ENCODE peak calls at places on chromosome 16, in ten cellular contexts. T is stomach, R is ovary, F is tibial artery, S is neuronal stem cell, X is RWPE2, L is foreskin fibroblast, Q is cardiac muscle cell, W is thoracic aorta, A is choroid plexus epithelial cell. U is an unnamed sample.

GRCh38 chr16:86789621-86790051 is 211.3 kb downstream of the FOXL1 start:
- DNase-seq in T (no peak), R (no peak), F (no peak), S (peak; percentile 41), X (no peak), L (peak; percentile 55), Q (no peak), W (no peak), A (no peak), U (no peak)

GRCh38 chr16:67926181-67926742 is 5.4 kb downstream of the CTRL start:
- DNase-seq in T (peak; percentile 63), R (no peak), F (peak; percentile 86), S (no peak), X (peak; percentile 76), L (peak; percentile 55), Q (no peak), W (no peak), A (peak; percentile 65), U (no peak)

GRCh38 chr16:66580605-66581209 is 1.4 kb downstream of the CMTM2 start:
- DNase-seq in T (no peak), R (no peak), F (no peak), S (peak; percentile 15), X (no peak), L (peak; percentile 86), Q (peak; percentile 69), W (no peak), A (peak; percentile 87), U (no peak)

GRCh38 chr16:89442588-89442987 is 47.8 kb downstream of the ANKRD11 start:
- DNase-seq in T (no peak), R (no peak), F (no peak), S (no peak), X (peak; percentile 58), L (no peak), Q (no peak), W (no peak), A (no peak), U (no peak)

GRCh38 chr16:67456383-67457140 is 24.4 kb downstream of the ATP6V0D1 start:
- DNase-seq in T (peak; percentile 76), R (no peak), F (peak; percentile 78), S (no peak), X (no peak), L (peak; percentile 73), Q (peak; percentile 72), W (peak; percentile 41), A (peak; percentile 55), U (peak; percentile 56)

GRCh38 chr16:29940656-29941055 is 14.6 kb upstream of the KCTD13 start:
- DNase-seq in T (no peak), R (no peak), F (no peak), S (no peak), X (no peak), L (no peak), Q (peak; percentile 64), W (no peak), A (no peak), U (no peak)

GRCh38 chr16:67923414-67924127 is 8.1 kb downstream of the CTRL start:
- DNase-seq in T (no peak), R (no peak), F (no peak), S (no peak), X (no peak), L (no peak), Q (no peak), W (no peak), A (peak; percentile 38), U (no peak)

GRCh38 chr16:642189-643049 is 791 bp downstream of the MCRIP2 start:
- DNase-seq in T (peak; percentile 85), R (peak; percentile 84), F (no peak), S (no peak), X (no peak), L (peak; percentile 68), Q (peak; percentile 36), W (no peak), A (no peak), U (peak; percentile 66)

GRCh38 chr16:27330542-27330941 is 16.8 kb downstream of the IL4R start:
- DNase-seq in T (no peak), R (peak; percentile 55), F (peak; percentile 96), S (no peak), X (no peak), L (peak; percentile 57), Q (peak; percentile 98), W (peak; percentile 65), A (peak; percentile 99), U (peak; percentile 84)

GRCh38 chr16:7303677-7304200 is 28.9 kb upstream of the RBFOX1 start:
- DNase-seq in T (no peak), R (no peak), F (no peak), S (no peak), X (no peak), L (no peak), Q (no peak), W (no peak), A (no peak), U (no peak)

GRCh38 chr16:7304257-7304656 is 28.4 kb upstream of the RBFOX1 start:
- DNase-seq in T (no peak), R (no peak), F (no peak), S (no peak), X (no peak), L (no peak), Q (no peak), W (no peak), A (no peak), U (no peak)

GRCh38 chr16:7303014-7303676 is 29.5 kb upstream of the RBFOX1 start:
- DNase-seq in T (no peak), R (no peak), F (no peak), S (peak; percentile 49), X (no peak), L (no peak), Q (no peak), W (no peak), A (no peak), U (peak; percentile 12)

GRCh38 chr16:7304932-7305331 is 27.7 kb upstream of the RBFOX1 start:
- DNase-seq in T (no peak), R (no peak), F (no peak), S (no peak), X (no peak), L (no peak), Q (no peak), W (no peak), A (no peak), U (no peak)
- H3K4me3 ChIP-seq in T (no peak overlapping the region), R (no peak overlapping the region), F (no peak overlapping the region), S (no peak overlapping the region), X (no peak overlapping the region), L (no peak overlapping the region), Q (no peak overlapping the region), W (no peak overlapping the region), A (no peak overlapping the region), U (no peak overlapping the region)

DNA sequence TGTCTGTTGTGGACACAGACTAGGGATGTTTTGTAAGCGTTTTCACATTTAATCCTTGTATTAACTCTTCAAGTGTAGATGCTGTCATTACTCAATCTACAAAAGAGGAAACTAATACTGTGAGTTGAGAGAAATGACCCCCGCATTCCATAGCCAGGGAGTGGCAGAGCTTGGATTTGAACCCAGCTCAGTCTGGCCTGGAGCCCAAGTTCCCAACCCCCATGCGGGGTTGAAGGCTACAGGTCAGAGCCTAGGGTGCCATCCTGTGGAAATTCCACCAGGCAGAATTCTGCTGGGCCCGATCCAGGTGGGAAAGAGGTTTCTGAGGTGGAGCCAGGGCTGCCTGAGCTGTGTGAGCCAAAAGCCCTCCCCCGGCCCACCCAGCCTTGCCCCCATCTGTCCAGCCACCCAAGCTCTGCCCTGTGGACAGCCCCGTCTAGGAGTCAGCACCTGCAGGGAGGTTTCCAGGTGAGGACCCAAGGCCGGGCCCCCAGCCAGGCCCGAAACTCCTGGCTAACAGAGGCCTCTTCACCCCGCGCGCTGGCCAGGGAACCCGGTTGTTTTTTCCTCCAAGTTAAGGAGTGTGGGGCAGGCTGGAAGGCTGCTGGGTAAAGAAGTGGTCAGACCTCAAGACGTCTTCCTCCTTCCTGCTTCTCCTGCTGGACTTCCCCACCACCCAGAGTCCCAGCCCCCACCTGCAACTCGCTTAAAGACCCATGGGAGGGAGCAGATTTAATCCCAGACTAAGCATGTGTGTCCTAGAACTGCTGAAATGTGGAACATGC is 5.7 kb downstream of the MMP15 start:
- DNase-seq in T (peak; percentile 49), R (no peak), F (no peak), S (no peak), X (no peak), L (no peak), Q (no peak), W (no peak), A (no peak), U (no peak)
- H3K4me3 ChIP-seq in T (peak overlapping the region; percentile 9), R (no peak overlapping the region), F (no peak overlapping the region), S (no peak overlapping the region), X (no peak overlapping the region), L (no peak overlapping the region), Q (no peak overlapping the region), W (no peak overlapping the region), A (no peak overlapping the region), U (no peak overlapping the region)

DNA sequence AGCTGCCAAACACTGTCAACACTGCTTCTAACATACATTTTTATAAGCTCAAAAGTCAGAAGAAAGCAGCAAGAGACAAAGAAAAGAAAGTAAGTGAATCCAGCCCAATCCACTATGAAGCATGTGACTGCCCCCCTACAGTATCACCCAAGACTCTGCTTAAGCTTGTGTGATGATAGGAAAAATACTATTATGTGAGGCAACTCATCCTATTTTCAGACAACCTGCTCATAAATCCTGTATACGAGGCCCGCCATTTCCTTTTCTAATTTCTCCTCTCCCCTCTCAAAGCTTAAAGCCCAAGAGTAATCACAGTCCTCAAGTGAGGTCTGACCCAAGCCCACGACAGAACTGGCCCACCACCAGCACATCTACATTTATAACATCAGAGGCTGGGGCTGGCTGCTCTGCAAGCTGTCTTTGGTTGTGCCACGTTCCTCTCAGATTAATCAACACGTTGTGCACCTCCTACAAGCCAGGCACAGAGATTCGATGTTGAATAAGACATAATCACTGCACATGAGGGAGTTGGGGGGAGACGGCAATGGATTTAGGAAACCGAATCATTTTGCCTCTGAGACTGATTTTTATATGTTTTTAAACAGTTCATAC is 16.2 kb downstream of the USP31 start:
- DNase-seq in T (no peak), R (no peak), F (no peak), S (no peak), X (no peak), L (peak; percentile 60), Q (peak; percentile 50), W (no peak), A (no peak), U (peak; percentile 40)
- H3K4me3 ChIP-seq in T (no peak overlapping the region), R (peak overlapping the region; percentile 15), F (peak overlapping the region; percentile 34), S (no peak overlapping the region), X (no peak overlapping the region), L (peak overlapping the region; percentile 32), Q (no peak overlapping the region), W (peak overlapping the region; percentile 60), A (no peak overlapping the region), U (no peak overlapping the region)

GRCh38 chr16:22375963-22376640 is 1.7 kb upstream of the CDR2 start:
- DNase-seq in T (no peak), R (no peak), F (no peak), S (no peak), X (no peak), L (no peak), Q (no peak), W (no peak), A (no peak), U (no peak)

GRCh38 chr16:22383827-22384226 is 9.4 kb upstream of the CDR2 start:
- DNase-seq in T (no peak), R (no peak), F (no peak), S (no peak), X (no peak), L (no peak), Q (no peak), W (no peak), A (no peak), U (no peak)

GRCh38 chr16:22379656-22380055 is 5.2 kb upstream of the CDR2 start:
- DNase-seq in T (no peak), R (no peak), F (no peak), S (no peak), X (no peak), L (no peak), Q (no peak), W (no peak), A (no peak), U (no peak)

GRCh38 chr16:22381392-22381791 is 7.0 kb upstream of the CDR2 start:
- DNase-seq in T (no peak), R (no peak), F (no peak), S (no peak), X (no peak), L (no peak), Q (no peak), W (no peak), A (no peak), U (no peak)

GRCh38 chr16:22380529-22380928 is 6.1 kb upstream of the CDR2 start:
- DNase-seq in T (no peak), R (no peak), F (no peak), S (no peak), X (no peak), L (peak; percentile 33), Q (peak; percentile 49), W (no peak), A (peak; percentile 78), U (no peak)
- H3K4me3 ChIP-seq in T (no peak overlapping the region), R (no peak overlapping the region), F (no peak overlapping the region), S (no peak overlapping the region), X (no peak overlapping the region), L (no peak overlapping the region), Q (no peak overlapping the region), W (no peak overlapping the region), A (no peak overlapping the region), U (no peak overlapping the region)